ENCODE peak calls at places on chromosome 3, in five cellular contexts. E is K562, F is gastrocnemius medialis, W is AG04450, H is heart left ventricle. P is an unnamed sample. For H3K27me3, the result is how much of the 10 kb centered on the place peaks cover.

GRCh38 chr3:182792901-182793662 is at the start of gene ATP11B:
- DNase-seq in E (peak), F (peak), W (no peak), H (peak), P (peak)

GRCh38 chr3:186152361-186152798 is 43.5 kb upstream of the ETV5 start:
- DNase-seq in E (no peak), F (no peak), W (no peak), H (no peak), P (no peak)

GRCh38 chr3:67388738-67389137 is 265.7 kb downstream of the SUCLG2 start:
- DNase-seq in E (no peak), F (no peak), W (no peak), H (no peak), P (no peak)

GRCh38 chr3:134850761-134851160 is 55.7 kb downstream of the EPHB1 start:
- DNase-seq in E (no peak), F (no peak), W (no peak), H (no peak), P (no peak)

GRCh38 chr3:57007513-57008415 is 52.7 kb upstream of the SPATA12 start:
- DNase-seq in E (peak), F (peak), W (peak), H (no peak), P (peak)

GRCh38 chr3:120450261-120450913 is 405 bp downstream of the FSTL1 start:
- DNase-seq in E (no peak), F (no peak), W (no peak), H (peak), P (peak)

GRCh38 chr3:132342183-132342582 is 25.0 kb downstream of the ACP3 start:
- DNase-seq in E (no peak), F (no peak), W (no peak), H (no peak), P (no peak)

GRCh38 chr3:15892828-15893227 is 95.0 kb upstream of the ANKRD28 start:
- DNase-seq in E (no peak), F (no peak), W (peak), H (no peak), P (no peak)

GRCh38 chr3:184058029-184058428 is 5.2 kb downstream of the HTR3C start:
- DNase-seq in E (no peak), F (no peak), W (no peak), H (no peak), P (no peak)

GRCh38 chr3:37441689-37442088 is 267.3 kb upstream of the LRRFIP2 start:
- DNase-seq in E (no peak), F (no peak), W (no peak), H (no peak), P (no peak)

GRCh38 chr3:194322701-194323174 is 28.4 kb downstream of the CPN2 start:
- DNase-seq in E (peak), F (peak), W (no peak), H (no peak), P (no peak)

GRCh38 chr3:43866529-43867353 is 176.0 kb downstream of the ABHD5 start:
- DNase-seq in E (no peak), F (no peak), W (peak), H (no peak), P (no peak)

GRCh38 chr3:100708644-100708988 is 678 bp upstream of the TFG start:
- DNase-seq in E (no peak), F (no peak), W (no peak), H (no peak), P (no peak)
- H3K27ac ChIP-seq in E (peak), F (peak), W (peak), H (peak), P (peak)

GRCh38 chr3:46062679-46063078 is 35.4 kb upstream of the XCR1 start:
- DNase-seq in E (no peak), F (no peak), W (no peak), H (no peak), P (no peak)
- H3K27me3 ChIP-seq in E (under half), F (under half), W (under half), H (under half), P (under half)

DNA sequence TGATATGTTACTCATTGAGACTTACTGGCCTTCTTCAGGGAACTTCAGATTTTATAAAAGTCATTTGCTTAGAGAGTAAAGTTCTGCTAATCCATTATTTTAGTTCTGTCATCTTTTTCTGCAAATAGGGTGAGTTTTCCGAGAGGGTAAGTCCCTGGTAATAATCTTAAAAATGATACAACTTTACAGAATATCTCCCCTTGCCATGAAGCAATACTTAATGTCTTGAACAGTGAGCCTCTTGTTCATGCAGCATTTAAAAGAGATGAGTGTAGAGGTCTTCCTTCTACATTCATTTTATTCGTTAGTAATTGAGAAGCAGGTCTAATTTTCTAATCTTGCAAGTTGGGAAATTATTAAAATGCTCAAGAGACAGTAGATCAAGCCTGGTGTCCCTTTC is 52.6 kb downstream of the MBNL1 start:
- DNase-seq in E (no peak), F (no peak), W (no peak), H (no peak), P (no peak)
- H3K27ac ChIP-seq in E (peak), F (peak), W (no peak), H (peak), P (no peak)

DNA sequence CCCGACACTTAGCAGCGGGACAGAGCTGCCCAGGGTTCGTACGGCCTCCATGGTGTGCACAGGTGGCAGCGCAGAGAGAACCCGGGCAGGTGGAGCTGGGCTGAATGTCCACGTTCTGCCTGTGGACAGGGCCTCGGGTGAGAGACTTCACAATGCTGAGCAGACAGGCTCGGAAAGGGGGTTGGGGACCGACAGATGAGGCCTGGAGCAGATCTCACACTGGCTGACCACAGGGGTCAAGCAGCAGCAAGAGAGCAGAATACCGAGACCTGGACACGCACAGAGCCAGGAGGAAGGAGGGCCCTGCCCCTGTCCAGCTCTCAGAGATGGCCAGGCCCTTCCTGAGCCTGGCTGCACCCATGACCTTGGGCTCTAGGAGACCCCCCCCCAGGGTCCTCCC is 83.0 kb downstream of the VGLL4 start:
- DNase-seq in E (no peak), F (no peak), W (no peak), H (peak), P (no peak)
- H3K27me3 ChIP-seq in E (under half), F (under half), W (under half), H (under half), P (under half)

GRCh38 chr3:40191850-40192448 is 117.6 kb upstream of the EIF1B start:
- DNase-seq in E (peak), F (no peak), W (peak), H (no peak), P (no peak)
- H3K27ac ChIP-seq in E (no peak), F (no peak), W (no peak), H (no peak), P (no peak)

DNA sequence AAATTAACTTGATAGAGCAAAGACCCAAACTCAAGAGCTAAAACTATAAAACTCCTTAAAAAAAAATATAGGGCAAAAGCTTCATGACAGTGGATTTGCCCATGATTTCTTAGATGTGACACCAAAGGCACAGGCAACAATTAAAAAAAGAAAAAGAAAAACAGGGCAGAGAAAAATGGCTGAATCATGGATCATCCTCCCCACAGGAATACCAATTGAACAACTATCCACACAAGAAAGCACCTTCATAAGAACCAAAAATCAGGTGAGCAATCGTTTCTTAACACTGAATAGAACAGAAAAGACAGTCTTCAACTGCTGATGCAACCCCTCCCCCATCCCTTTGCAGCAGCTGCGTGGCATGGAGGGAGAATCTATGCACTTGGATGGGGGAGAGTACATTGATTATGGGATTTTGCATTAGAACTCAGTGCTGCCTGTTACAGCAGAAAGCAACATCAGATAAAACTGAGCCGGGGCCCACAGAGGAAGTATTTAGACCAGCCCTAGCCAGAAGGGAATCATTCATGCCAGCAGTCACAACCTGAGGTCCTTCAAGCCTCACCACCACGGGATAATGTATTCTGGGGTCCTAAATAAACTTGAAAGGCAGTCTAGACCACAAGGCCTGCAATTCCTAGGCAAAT is 15.7 kb downstream of the C3orf33 start:
- DNase-seq in E (no peak), F (no peak), W (no peak), H (no peak), P (no peak)
- H3K27me3 ChIP-seq in E (under half), F (under half), W (under half), H (under half), P (under half)

P was measured in upper lobe of right lung.